ENCODE peak calls at places on chromosomes 4 and X, in ten cellular contexts. One of them, this sample, is unnamed.

GRCh38 chr4:118974758-118975157 is 86.1 kb downstream of the SYNPO2 start:
- DNase-seq in WTC11: no peak
- DNase-seq in effector memory CD8-positive, alpha-beta T cell: no peak
- DNase-seq in iris pigment epithelial cell: peak
- DNase-seq in stimulated activated CD4-positive, alpha-beta T cell treated with anti-CD3 and anti-CD28 coated beads, Interleukin-1b, Interleukin-23, amount 100 ng/mL, for 1 hour: no peak
- DNase-seq in NCI-H1930: no peak
- DNase-seq in astrocyte of the spinal cord: peak
- DNase-seq in coronary artery: no peak
- DNase-seq in ureter: no peak
- DNase-seq in activated CD4-positive, alpha-beta T cell treated with anti-CD3 and anti-CD28 coated beads for 48 hours: no peak
- DNase-seq in this sample: no peak

GRCh38 chrX:42143866-42144592 is 220.7 kb upstream of the CASK start:
- DNase-seq in WTC11: no peak
- DNase-seq in effector memory CD8-positive, alpha-beta T cell: no peak
- DNase-seq in iris pigment epithelial cell: no peak
- DNase-seq in stimulated activated CD4-positive, alpha-beta T cell treated with anti-CD3 and anti-CD28 coated beads, Interleukin-1b, Interleukin-23, amount 100 ng/mL, for 1 hour: no peak
- DNase-seq in NCI-H1930: no peak
- DNase-seq in astrocyte of the spinal cord: no peak
- DNase-seq in coronary artery: no peak
- DNase-seq in ureter: no peak
- DNase-seq in activated CD4-positive, alpha-beta T cell treated with anti-CD3 and anti-CD28 coated beads for 48 hours: no peak
- DNase-seq in this sample: no peak

GRCh38 chrX:2446815-2447214 is 54.0 kb downstream of the DHRSX start:
- DNase-seq in WTC11: no peak
- DNase-seq in effector memory CD8-positive, alpha-beta T cell: no peak
- DNase-seq in iris pigment epithelial cell: no peak
- DNase-seq in stimulated activated CD4-positive, alpha-beta T cell treated with anti-CD3 and anti-CD28 coated beads, Interleukin-1b, Interleukin-23, amount 100 ng/mL, for 1 hour: no peak
- DNase-seq in NCI-H1930: no peak
- DNase-seq in astrocyte of the spinal cord: no peak
- DNase-seq in coronary artery: no peak
- DNase-seq in ureter: no peak
- DNase-seq in activated CD4-positive, alpha-beta T cell treated with anti-CD3 and anti-CD28 coated beads for 48 hours: no peak
- DNase-seq in this sample: no peak

GRCh38 chrX:10769696-10770619 is 149.6 kb upstream of the MID1 start:
- DNase-seq in WTC11: no peak
- DNase-seq in effector memory CD8-positive, alpha-beta T cell: no peak
- DNase-seq in iris pigment epithelial cell: peak
- DNase-seq in stimulated activated CD4-positive, alpha-beta T cell treated with anti-CD3 and anti-CD28 coated beads, Interleukin-1b, Interleukin-23, amount 100 ng/mL, for 1 hour: no peak
- DNase-seq in NCI-H1930: peak
- DNase-seq in astrocyte of the spinal cord: peak
- DNase-seq in coronary artery: no peak
- DNase-seq in ureter: no peak
- DNase-seq in activated CD4-positive, alpha-beta T cell treated with anti-CD3 and anti-CD28 coated beads for 48 hours: no peak
- DNase-seq in this sample: peak

GRCh38 chr4:38804654-38805295 is at the start of gene TLR1:
- DNase-seq in WTC11: no peak
- DNase-seq in effector memory CD8-positive, alpha-beta T cell: no peak
- DNase-seq in iris pigment epithelial cell: peak
- DNase-seq in stimulated activated CD4-positive, alpha-beta T cell treated with anti-CD3 and anti-CD28 coated beads, Interleukin-1b, Interleukin-23, amount 100 ng/mL, for 1 hour: no peak
- DNase-seq in NCI-H1930: no peak
- DNase-seq in astrocyte of the spinal cord: peak
- DNase-seq in coronary artery: no peak
- DNase-seq in ureter: no peak
- DNase-seq in activated CD4-positive, alpha-beta T cell treated with anti-CD3 and anti-CD28 coated beads for 48 hours: peak
- DNase-seq in this sample: peak

GRCh38 chr4:73525611-73526010 is 44.1 kb downstream of the AFM start:
- DNase-seq in WTC11: no peak
- DNase-seq in effector memory CD8-positive, alpha-beta T cell: no peak
- DNase-seq in iris pigment epithelial cell: no peak
- DNase-seq in stimulated activated CD4-positive, alpha-beta T cell treated with anti-CD3 and anti-CD28 coated beads, Interleukin-1b, Interleukin-23, amount 100 ng/mL, for 1 hour: no peak
- DNase-seq in NCI-H1930: no peak
- DNase-seq in astrocyte of the spinal cord: no peak
- DNase-seq in coronary artery: no peak
- DNase-seq in ureter: no peak
- DNase-seq in activated CD4-positive, alpha-beta T cell treated with anti-CD3 and anti-CD28 coated beads for 48 hours: no peak
- DNase-seq in this sample: no peak

GRCh38 chr4:29311231-29311630 is 1408.9 kb upstream of the PCDH7 start:
- DNase-seq in WTC11: no peak
- DNase-seq in effector memory CD8-positive, alpha-beta T cell: no peak
- DNase-seq in iris pigment epithelial cell: peak
- DNase-seq in stimulated activated CD4-positive, alpha-beta T cell treated with anti-CD3 and anti-CD28 coated beads, Interleukin-1b, Interleukin-23, amount 100 ng/mL, for 1 hour: no peak
- DNase-seq in NCI-H1930: no peak
- DNase-seq in astrocyte of the spinal cord: peak
- DNase-seq in coronary artery: no peak
- DNase-seq in ureter: no peak
- DNase-seq in activated CD4-positive, alpha-beta T cell treated with anti-CD3 and anti-CD28 coated beads for 48 hours: no peak
- DNase-seq in this sample: no peak

GRCh38 chr4:56976878-56977320 is 507 bp downstream of the NOA1 start:
- DNase-seq in WTC11: peak
- DNase-seq in effector memory CD8-positive, alpha-beta T cell: peak
- DNase-seq in iris pigment epithelial cell: peak
- DNase-seq in stimulated activated CD4-positive, alpha-beta T cell treated with anti-CD3 and anti-CD28 coated beads, Interleukin-1b, Interleukin-23, amount 100 ng/mL, for 1 hour: peak
- DNase-seq in NCI-H1930: peak
- DNase-seq in astrocyte of the spinal cord: no peak
- DNase-seq in coronary artery: peak
- DNase-seq in ureter: peak
- DNase-seq in activated CD4-positive, alpha-beta T cell treated with anti-CD3 and anti-CD28 coated beads for 48 hours: peak
- DNase-seq in this sample: peak

GRCh38 chr4:105145913-105146285 is 777 bp upstream of the TET2 start:
- DNase-seq in WTC11: peak
- DNase-seq in effector memory CD8-positive, alpha-beta T cell: peak
- DNase-seq in iris pigment epithelial cell: no peak
- DNase-seq in stimulated activated CD4-positive, alpha-beta T cell treated with anti-CD3 and anti-CD28 coated beads, Interleukin-1b, Interleukin-23, amount 100 ng/mL, for 1 hour: no peak
- DNase-seq in NCI-H1930: no peak
- DNase-seq in astrocyte of the spinal cord: peak
- DNase-seq in coronary artery: no peak
- DNase-seq in ureter: no peak
- DNase-seq in activated CD4-positive, alpha-beta T cell treated with anti-CD3 and anti-CD28 coated beads for 48 hours: peak
- DNase-seq in this sample: no peak

GRCh38 chr4:3436798-3437581 is 4.8 kb upstream of the HGFAC start:
- DNase-seq in WTC11: no peak
- DNase-seq in effector memory CD8-positive, alpha-beta T cell: no peak
- DNase-seq in iris pigment epithelial cell: peak
- DNase-seq in stimulated activated CD4-positive, alpha-beta T cell treated with anti-CD3 and anti-CD28 coated beads, Interleukin-1b, Interleukin-23, amount 100 ng/mL, for 1 hour: no peak
- DNase-seq in NCI-H1930: no peak
- DNase-seq in astrocyte of the spinal cord: peak
- DNase-seq in coronary artery: no peak
- DNase-seq in ureter: peak
- DNase-seq in activated CD4-positive, alpha-beta T cell treated with anti-CD3 and anti-CD28 coated beads for 48 hours: peak
- DNase-seq in this sample: peak

GRCh38 chrX:118513120-118513899 is 17.7 kb downstream of the DOCK11 start:
- DNase-seq in WTC11: no peak
- DNase-seq in effector memory CD8-positive, alpha-beta T cell: no peak
- DNase-seq in iris pigment epithelial cell: no peak
- DNase-seq in stimulated activated CD4-positive, alpha-beta T cell treated with anti-CD3 and anti-CD28 coated beads, Interleukin-1b, Interleukin-23, amount 100 ng/mL, for 1 hour: no peak
- DNase-seq in NCI-H1930: no peak
- DNase-seq in astrocyte of the spinal cord: no peak
- DNase-seq in coronary artery: no peak
- DNase-seq in ureter: no peak
- DNase-seq in activated CD4-positive, alpha-beta T cell treated with anti-CD3 and anti-CD28 coated beads for 48 hours: no peak
- DNase-seq in this sample: no peak

GRCh38 chrX:48938721-48939416 is 18.5 kb downstream of the OTUD5 start:
- DNase-seq in WTC11: no peak
- DNase-seq in effector memory CD8-positive, alpha-beta T cell: peak
- DNase-seq in iris pigment epithelial cell: no peak
- DNase-seq in stimulated activated CD4-positive, alpha-beta T cell treated with anti-CD3 and anti-CD28 coated beads, Interleukin-1b, Interleukin-23, amount 100 ng/mL, for 1 hour: peak
- DNase-seq in NCI-H1930: no peak
- DNase-seq in astrocyte of the spinal cord: no peak
- DNase-seq in coronary artery: no peak
- DNase-seq in ureter: no peak
- DNase-seq in activated CD4-positive, alpha-beta T cell treated with anti-CD3 and anti-CD28 coated beads for 48 hours: peak
- DNase-seq in this sample: no peak

GRCh38 chrX:44748014-44748413 is 95.8 kb upstream of the DUSP21 start:
- DNase-seq in WTC11: no peak
- DNase-seq in effector memory CD8-positive, alpha-beta T cell: no peak
- DNase-seq in iris pigment epithelial cell: peak
- DNase-seq in stimulated activated CD4-positive, alpha-beta T cell treated with anti-CD3 and anti-CD28 coated beads, Interleukin-1b, Interleukin-23, amount 100 ng/mL, for 1 hour: no peak
- DNase-seq in NCI-H1930: no peak
- DNase-seq in astrocyte of the spinal cord: peak
- DNase-seq in coronary artery: no peak
- DNase-seq in ureter: no peak
- DNase-seq in activated CD4-positive, alpha-beta T cell treated with anti-CD3 and anti-CD28 coated beads for 48 hours: no peak
- DNase-seq in this sample: peak

GRCh38 chr4:5887011-5887360 is 5.9 kb downstream of the CRMP1 start:
- DNase-seq in WTC11: no peak
- DNase-seq in effector memory CD8-positive, alpha-beta T cell: no peak
- DNase-seq in iris pigment epithelial cell: no peak
- DNase-seq in stimulated activated CD4-positive, alpha-beta T cell treated with anti-CD3 and anti-CD28 coated beads, Interleukin-1b, Interleukin-23, amount 100 ng/mL, for 1 hour: no peak
- DNase-seq in NCI-H1930: no peak
- DNase-seq in astrocyte of the spinal cord: no peak
- DNase-seq in coronary artery: no peak
- DNase-seq in ureter: no peak
- DNase-seq in activated CD4-positive, alpha-beta T cell treated with anti-CD3 and anti-CD28 coated beads for 48 hours: no peak
- DNase-seq in this sample: no peak

GRCh38 chr4:28007693-28008092 is 1147.1 kb downstream of the STIM2 start:
- DNase-seq in WTC11: no peak
- DNase-seq in effector memory CD8-positive, alpha-beta T cell: no peak
- DNase-seq in iris pigment epithelial cell: no peak
- DNase-seq in stimulated activated CD4-positive, alpha-beta T cell treated with anti-CD3 and anti-CD28 coated beads, Interleukin-1b, Interleukin-23, amount 100 ng/mL, for 1 hour: no peak
- DNase-seq in NCI-H1930: no peak
- DNase-seq in astrocyte of the spinal cord: no peak
- DNase-seq in coronary artery: no peak
- DNase-seq in ureter: no peak
- DNase-seq in activated CD4-positive, alpha-beta T cell treated with anti-CD3 and anti-CD28 coated beads for 48 hours: no peak
- DNase-seq in this sample: no peak

GRCh38 chr4:8248091-8248490 is 21.5 kb upstream of the HTRA3 start:
- DNase-seq in WTC11: no peak
- DNase-seq in effector memory CD8-positive, alpha-beta T cell: no peak
- DNase-seq in iris pigment epithelial cell: peak
- DNase-seq in stimulated activated CD4-positive, alpha-beta T cell treated with anti-CD3 and anti-CD28 coated beads, Interleukin-1b, Interleukin-23, amount 100 ng/mL, for 1 hour: no peak
- DNase-seq in NCI-H1930: no peak
- DNase-seq in astrocyte of the spinal cord: no peak
- DNase-seq in coronary artery: no peak
- DNase-seq in ureter: no peak
- DNase-seq in activated CD4-positive, alpha-beta T cell treated with anti-CD3 and anti-CD28 coated beads for 48 hours: no peak
- DNase-seq in this sample: peak

GRCh38 chr4:137541866-137542648 is 9.8 kb upstream of the PCDH18 start:
- DNase-seq in WTC11: no peak
- DNase-seq in effector memory CD8-positive, alpha-beta T cell: no peak
- DNase-seq in iris pigment epithelial cell: no peak
- DNase-seq in stimulated activated CD4-positive, alpha-beta T cell treated with anti-CD3 and anti-CD28 coated beads, Interleukin-1b, Interleukin-23, amount 100 ng/mL, for 1 hour: no peak
- DNase-seq in NCI-H1930: no peak
- DNase-seq in astrocyte of the spinal cord: no peak
- DNase-seq in coronary artery: no peak
- DNase-seq in ureter: no peak
- DNase-seq in activated CD4-positive, alpha-beta T cell treated with anti-CD3 and anti-CD28 coated beads for 48 hours: no peak
- DNase-seq in this sample: no peak

GRCh38 chr4:26806331-26806730 is 54.3 kb upstream of the STIM2 start:
- DNase-seq in WTC11: no peak
- DNase-seq in effector memory CD8-positive, alpha-beta T cell: no peak
- DNase-seq in iris pigment epithelial cell: peak
- DNase-seq in stimulated activated CD4-positive, alpha-beta T cell treated with anti-CD3 and anti-CD28 coated beads, Interleukin-1b, Interleukin-23, amount 100 ng/mL, for 1 hour: no peak
- DNase-seq in NCI-H1930: no peak
- DNase-seq in astrocyte of the spinal cord: no peak
- DNase-seq in coronary artery: no peak
- DNase-seq in ureter: no peak
- DNase-seq in activated CD4-positive, alpha-beta T cell treated with anti-CD3 and anti-CD28 coated beads for 48 hours: no peak
- DNase-seq in this sample: peak

GRCh38 chr4:8164687-8165086 is 6.1 kb upstream of the ABLIM2 start:
- DNase-seq in WTC11: no peak
- DNase-seq in effector memory CD8-positive, alpha-beta T cell: no peak
- DNase-seq in iris pigment epithelial cell: no peak
- DNase-seq in stimulated activated CD4-positive, alpha-beta T cell treated with anti-CD3 and anti-CD28 coated beads, Interleukin-1b, Interleukin-23, amount 100 ng/mL, for 1 hour: no peak
- DNase-seq in NCI-H1930: no peak
- DNase-seq in astrocyte of the spinal cord: no peak
- DNase-seq in coronary artery: no peak
- DNase-seq in ureter: no peak
- DNase-seq in activated CD4-positive, alpha-beta T cell treated with anti-CD3 and anti-CD28 coated beads for 48 hours: no peak
- DNase-seq in this sample: no peak

GRCh38 chr4:182089326-182089725 is 153.9 kb upstream of the TENM3 start:
- DNase-seq in WTC11: peak
- DNase-seq in effector memory CD8-positive, alpha-beta T cell: no peak
- DNase-seq in iris pigment epithelial cell: no peak
- DNase-seq in stimulated activated CD4-positive, alpha-beta T cell treated with anti-CD3 and anti-CD28 coated beads, Interleukin-1b, Interleukin-23, amount 100 ng/mL, for 1 hour: no peak
- DNase-seq in NCI-H1930: no peak
- DNase-seq in astrocyte of the spinal cord: no peak
- DNase-seq in coronary artery: no peak
- DNase-seq in ureter: no peak
- DNase-seq in activated CD4-positive, alpha-beta T cell treated with anti-CD3 and anti-CD28 coated beads for 48 hours: no peak
- DNase-seq in this sample: no peak

GRCh38 chrX:138711399-138712347 is at the start of gene FGF13:
- DNase-seq in WTC11: peak
- DNase-seq in effector memory CD8-positive, alpha-beta T cell: no peak
- DNase-seq in iris pigment epithelial cell: peak
- DNase-seq in stimulated activated CD4-positive, alpha-beta T cell treated with anti-CD3 and anti-CD28 coated beads, Interleukin-1b, Interleukin-23, amount 100 ng/mL, for 1 hour: no peak
- DNase-seq in NCI-H1930: peak
- DNase-seq in astrocyte of the spinal cord: peak
- DNase-seq in coronary artery: peak
- DNase-seq in ureter: peak
- DNase-seq in activated CD4-positive, alpha-beta T cell treated with anti-CD3 and anti-CD28 coated beads for 48 hours: peak
- DNase-seq in this sample: no peak

GRCh38 chr4:128844931-128845330 is 35.4 kb downstream of the JADE1 start:
- DNase-seq in WTC11: no peak
- DNase-seq in effector memory CD8-positive, alpha-beta T cell: no peak
- DNase-seq in iris pigment epithelial cell: no peak
- DNase-seq in stimulated activated CD4-positive, alpha-beta T cell treated with anti-CD3 and anti-CD28 coated beads, Interleukin-1b, Interleukin-23, amount 100 ng/mL, for 1 hour: no peak
- DNase-seq in NCI-H1930: no peak
- DNase-seq in astrocyte of the spinal cord: peak
- DNase-seq in coronary artery: no peak
- DNase-seq in ureter: peak
- DNase-seq in activated CD4-positive, alpha-beta T cell treated with anti-CD3 and anti-CD28 coated beads for 48 hours: no peak
- DNase-seq in this sample: no peak

GRCh38 chr4:30256105-30256828 is 463.9 kb upstream of the PCDH7 start:
- DNase-seq in WTC11: peak
- DNase-seq in effector memory CD8-positive, alpha-beta T cell: no peak
- DNase-seq in iris pigment epithelial cell: no peak
- DNase-seq in stimulated activated CD4-positive, alpha-beta T cell treated with anti-CD3 and anti-CD28 coated beads, Interleukin-1b, Interleukin-23, amount 100 ng/mL, for 1 hour: no peak
- DNase-seq in NCI-H1930: no peak
- DNase-seq in astrocyte of the spinal cord: no peak
- DNase-seq in coronary artery: no peak
- DNase-seq in ureter: no peak
- DNase-seq in activated CD4-positive, alpha-beta T cell treated with anti-CD3 and anti-CD28 coated beads for 48 hours: no peak
- DNase-seq in this sample: no peak

This sample was measured in renal cortical epithelial cell.